ENCODE peak calls at places on chromosomes 3 and 15, in eight cellular contexts. B, L, T, Z, D, E, P and X are unnamed samples.

GRCh38 chr15:64642875-64643274 is 132.5 kb downstream of the RBPMS2 start:
- DNase-seq in D (no peak), Z (no peak), E (no peak), P (no peak), L (no peak), B (no peak), T (no peak), X (no peak)

GRCh38 chr3:57446318-57446841 is 97.8 kb downstream of the DNAH12 start:
- DNase-seq in T (no peak), L (no peak), Z (no peak), P (peak), D (no peak), E (no peak), B (no peak), X (no peak)

GRCh38 chr15:60326824-60327654 is 70.7 kb downstream of the ANXA2 start:
- DNase-seq in B (no peak), L (no peak), T (peak), Z (peak), P (no peak), D (no peak), E (peak), X (no peak)

GRCh38 chr3:195195321-195196209 is 75.4 kb downstream of the XXYLT1 start:
- DNase-seq in B (peak), P (no peak), D (no peak), T (no peak), E (peak), L (no peak), Z (peak), X (peak)

GRCh38 chr3:171415070-171415469 is 45.1 kb downstream of the TNIK start:
- DNase-seq in B (no peak), T (no peak), D (no peak), L (no peak), P (peak), E (peak), Z (no peak), X (no peak)

GRCh38 chr3:95343228-95343627 is 1280.4 kb downstream of the NSUN3 start:
- DNase-seq in E (no peak), T (no peak), P (no peak), L (no peak), Z (no peak), B (no peak), D (no peak), X (no peak)

GRCh38 chr3:102141096-102141912 is 292.0 kb downstream of the NFKBIZ start:
- DNase-seq in E (no peak), P (peak), Z (no peak), T (no peak), B (no peak), D (no peak), L (no peak), X (no peak)

GRCh38 chr3:77411990-77412389 is 372.1 kb downstream of the ROBO2 start:
- DNase-seq in T (no peak), B (no peak), P (peak), E (no peak), D (no peak), L (no peak), Z (no peak), X (no peak)

GRCh38 chr3:64163019-64163754 is 62.1 kb downstream of the PRICKLE2 start:
- DNase-seq in Z (no peak), E (peak), T (no peak), D (no peak), B (no peak), L (no peak), P (no peak), X (no peak)

GRCh38 chr3:13655074-13655913 is 106.4 kb downstream of the FBLN2 start:
- DNase-seq in T (peak), P (peak), E (peak), L (peak), D (no peak), Z (no peak), B (no peak), X (no peak)

GRCh38 chr15:89360294-89360971 is 25.8 kb upstream of the POLG start:
- DNase-seq in B (no peak), T (no peak), D (no peak), L (no peak), P (no peak), E (peak), Z (no peak), X (no peak)

GRCh38 chr3:30685267-30685667 is 78.9 kb downstream of the TGFBR2 start:
- DNase-seq in Z (no peak), D (no peak), B (no peak), E (no peak), L (no peak), T (no peak), P (no peak), X (no peak)

GRCh38 chr15:79219393-79220056 is 63.0 kb upstream of the ANKRD34C start:
- DNase-seq in D (no peak), L (no peak), B (no peak), E (no peak), P (no peak), Z (no peak), T (no peak), X (no peak)
- H3K27ac ChIP-seq in D (no peak), L (no peak), B (no peak), E (no peak), P (no peak), Z (no peak), T (no peak), X (no peak)

GRCh38 chr3:138398791-138399575 is 35.4 kb upstream of the ESYT3 start:
- DNase-seq in Z (no peak), E (no peak), T (no peak), L (peak), B (no peak), D (no peak), P (no peak), X (no peak)
- H3K27ac ChIP-seq in Z (no peak), E (no peak), T (no peak), L (no peak), B (no peak), D (peak), P (no peak), X (no peak)

GRCh38 chr3:158495503-158495902 is 75.5 kb upstream of the MLF1 start:
- DNase-seq in B (no peak), E (no peak), T (no peak), Z (no peak), P (no peak), L (no peak), D (no peak), X (no peak)

GRCh38 chr3:158494657-158495056 is 76.3 kb upstream of the MLF1 start:
- DNase-seq in Z (no peak), L (no peak), E (no peak), B (no peak), P (no peak), D (no peak), T (no peak), X (no peak)

GRCh38 chr3:158491968-158492367 is 79.0 kb upstream of the MLF1 start:
- DNase-seq in Z (peak), B (no peak), E (no peak), P (no peak), T (no peak), L (no peak), D (no peak), X (no peak)

GRCh38 chr3:158493931-158494330 is 77.1 kb upstream of the MLF1 start:
- DNase-seq in D (no peak), T (no peak), E (no peak), P (no peak), L (no peak), B (no peak), Z (no peak), X (no peak)

GRCh38 chr3:158492685-158493084 is 78.3 kb upstream of the MLF1 start:
- DNase-seq in D (no peak), Z (peak), E (no peak), B (no peak), P (no peak), T (no peak), L (no peak), X (no peak)
- H3K27ac ChIP-seq in D (no peak), Z (peak), E (no peak), B (no peak), P (no peak), T (no peak), L (no peak), X (no peak)

GRCh38 chr15:58235961-58236360 is 97.8 kb downstream of the AQP9 start:
- DNase-seq in T (no peak), P (no peak), L (no peak), B (no peak), Z (no peak), D (no peak), E (no peak), X (no peak)
- H3K27ac ChIP-seq in T (no peak), P (no peak), L (no peak), B (no peak), Z (no peak), D (no peak), E (no peak), X (no peak)

DNA sequence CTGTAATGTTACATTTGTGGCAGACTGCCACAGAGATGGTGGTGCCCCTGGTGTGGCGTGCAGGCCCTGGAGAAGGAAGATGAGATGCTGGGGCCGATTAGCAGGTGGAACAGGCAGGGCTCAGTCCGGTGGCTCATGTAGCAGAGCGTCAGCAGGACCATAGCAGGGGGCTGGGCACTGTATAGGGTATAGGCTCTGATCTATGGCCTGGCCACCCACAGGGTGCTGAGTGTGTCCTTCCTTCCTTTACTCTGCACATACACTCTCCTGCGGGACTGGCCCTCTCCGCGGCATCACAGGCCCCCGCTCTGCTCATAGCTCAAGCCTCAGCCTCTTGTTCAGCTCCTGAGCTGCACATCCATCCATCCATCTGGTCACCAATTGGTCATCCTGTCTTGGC is 143.6 kb downstream of the OPA1 start:
- DNase-seq in Z (no peak), D (no peak), P (no peak), T (no peak), B (no peak), L (no peak), E (no peak), X (no peak)
- H3K27ac ChIP-seq in Z (no peak), D (no peak), P (no peak), T (no peak), B (no peak), L (no peak), E (no peak), X (no peak)

GRCh38 chr15:47186071-47186470 is 531.2 kb upstream of the SEMA6D start:
- DNase-seq in L (no peak), B (no peak), T (no peak), E (no peak), P (no peak), Z (no peak), D (no peak), X (no peak)
- H3K27ac ChIP-seq in L (no peak), B (no peak), T (no peak), E (no peak), P (no peak), Z (no peak), D (no peak), X (no peak)

DNA sequence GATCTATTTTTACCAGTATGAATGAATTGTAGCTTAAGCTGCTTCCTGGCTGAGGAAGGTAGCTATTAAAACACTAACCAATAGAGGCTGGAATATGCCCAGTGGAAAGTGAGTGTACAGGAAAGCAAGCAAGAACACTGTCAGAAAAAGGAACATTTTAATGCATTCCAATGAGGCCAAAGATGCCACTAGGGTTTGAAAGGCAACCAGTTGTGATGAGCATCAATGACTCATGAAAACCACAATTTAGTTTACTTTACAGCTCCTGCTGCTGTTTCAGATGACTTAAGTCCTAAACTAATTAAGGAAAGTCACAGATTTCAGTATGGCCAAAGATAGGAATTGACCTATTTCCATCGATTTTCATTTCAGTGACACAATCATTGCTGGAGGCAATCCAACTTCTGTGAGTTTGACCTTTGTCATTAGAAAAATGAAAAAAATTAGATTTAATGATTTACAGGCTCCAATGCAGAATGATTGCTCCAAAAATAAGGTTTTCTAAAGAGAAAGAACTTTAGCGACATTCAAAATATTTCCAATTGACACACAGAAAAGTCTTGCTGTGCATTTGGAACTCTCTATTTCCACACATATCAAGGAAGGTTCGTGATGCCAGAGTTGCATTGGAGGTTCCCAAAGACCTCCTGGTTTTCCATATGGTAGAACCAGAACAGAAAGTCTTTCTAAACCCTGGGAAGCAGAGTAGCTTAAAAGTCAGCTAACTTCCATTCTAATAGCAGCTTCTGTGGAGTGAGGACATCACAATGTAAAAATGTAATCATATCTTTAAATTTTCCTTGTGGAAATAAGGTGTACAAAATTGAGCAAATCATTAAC is 103.0 kb downstream of the SUCNR1 start:
- DNase-seq in T (no peak), E (no peak), Z (no peak), P (peak), L (no peak), D (no peak), B (peak), X (no peak)
- H3K27ac ChIP-seq in T (no peak), E (no peak), Z (no peak), P (peak), L (no peak), D (no peak), B (peak), X (no peak)